ENCODE peak calls at places on chromosomes 12 and 14, in five cellular contexts. One of them, this sample, is unnamed.

GRCh38 chr12:122090759-122091535 is 12.4 kb downstream of the MLXIP start:
- DNase-seq in endothelial cell of umbilical vein: no peak
- DNase-seq in cardiac muscle cell: peak
- DNase-seq in progenitor cell of endocrine pancreas: no peak
- DNase-seq in spleen: no peak
- DNase-seq in this sample: peak

GRCh38 chr14:40074169-40074568 is 641.9 kb upstream of the FBXO33 start:
- DNase-seq in cardiac muscle cell: no peak
- DNase-seq in progenitor cell of endocrine pancreas: no peak
- DNase-seq in spleen: no peak
- DNase-seq in endothelial cell of umbilical vein: no peak
- DNase-seq in this sample: no peak

GRCh38 chr12:68207276-68207675 is 18.3 kb downstream of the IL26 start:
- DNase-seq in endothelial cell of umbilical vein: no peak
- DNase-seq in spleen: no peak
- DNase-seq in progenitor cell of endocrine pancreas: no peak
- DNase-seq in cardiac muscle cell: no peak
- DNase-seq in this sample: no peak

GRCh38 chr12:29072631-29073030 is 76.4 kb upstream of the FAR2 start:
- DNase-seq in cardiac muscle cell: no peak
- DNase-seq in endothelial cell of umbilical vein: no peak
- DNase-seq in spleen: no peak
- DNase-seq in progenitor cell of endocrine pancreas: no peak
- DNase-seq in this sample: no peak

GRCh38 chr14:75242546-75243273 is 35.9 kb upstream of the FOS start:
- DNase-seq in cardiac muscle cell: peak
- DNase-seq in endothelial cell of umbilical vein: no peak
- DNase-seq in progenitor cell of endocrine pancreas: no peak
- DNase-seq in spleen: no peak
- DNase-seq in this sample: no peak

GRCh38 chr12:65597527-65597926 is 226.8 kb upstream of the HMGA2 start:
- DNase-seq in endothelial cell of umbilical vein: no peak
- DNase-seq in cardiac muscle cell: peak
- DNase-seq in spleen: no peak
- DNase-seq in progenitor cell of endocrine pancreas: no peak
- DNase-seq in this sample: no peak

GRCh38 chr12:94616217-94616729 is 34.1 kb downstream of the TMCC3 start:
- DNase-seq in endothelial cell of umbilical vein: peak
- DNase-seq in cardiac muscle cell: peak
- DNase-seq in spleen: no peak
- DNase-seq in progenitor cell of endocrine pancreas: no peak
- DNase-seq in this sample: no peak

GRCh38 chr14:77105554-77105953 is 7.5 kb downstream of the CIPC start:
- DNase-seq in spleen: no peak
- DNase-seq in cardiac muscle cell: no peak
- DNase-seq in progenitor cell of endocrine pancreas: no peak
- DNase-seq in endothelial cell of umbilical vein: no peak
- DNase-seq in this sample: no peak

GRCh38 chr14:21098134-21098891 is at the start of gene ZNF219:
- DNase-seq in spleen: peak
- DNase-seq in progenitor cell of endocrine pancreas: peak
- DNase-seq in cardiac muscle cell: peak
- DNase-seq in endothelial cell of umbilical vein: peak
- DNase-seq in this sample: no peak

GRCh38 chr14:21100931-21101330 is at the start of gene TMEM253:
- DNase-seq in progenitor cell of endocrine pancreas: no peak
- DNase-seq in endothelial cell of umbilical vein: no peak
- DNase-seq in spleen: no peak
- DNase-seq in cardiac muscle cell: no peak
- DNase-seq in this sample: no peak

GRCh38 chr14:21098892-21099595 is 589 bp upstream of the ZNF219 start:
- DNase-seq in spleen: no peak
- DNase-seq in cardiac muscle cell: no peak
- DNase-seq in progenitor cell of endocrine pancreas: no peak
- DNase-seq in endothelial cell of umbilical vein: no peak
- DNase-seq in this sample: no peak

GRCh38 chr14:21097616-21098133 is 780 bp downstream of the ZNF219 start:
- DNase-seq in cardiac muscle cell: no peak
- DNase-seq in spleen: peak
- DNase-seq in progenitor cell of endocrine pancreas: peak
- DNase-seq in endothelial cell of umbilical vein: no peak
- DNase-seq in this sample: no peak

GRCh38 chr14:21099596-21099985 is 1.1 kb upstream of the ZNF219 start:
- DNase-seq in endothelial cell of umbilical vein: no peak
- DNase-seq in spleen: no peak
- DNase-seq in cardiac muscle cell: no peak
- DNase-seq in progenitor cell of endocrine pancreas: no peak
- DNase-seq in this sample: no peak
- TF ChIP-seq CTCF in endothelial cell of umbilical vein: no peak
- TF ChIP-seq CTCF in spleen: no peak
- TF ChIP-seq CTCF in cardiac muscle cell: no peak
- TF ChIP-seq CTCF in progenitor cell of endocrine pancreas: no peak
- TF ChIP-seq CTCF in this sample: no peak

GRCh38 chr12:7832059-7832696 is 40.5 kb downstream of the SLC2A14 start:
- DNase-seq in progenitor cell of endocrine pancreas: no peak
- DNase-seq in cardiac muscle cell: peak
- DNase-seq in endothelial cell of umbilical vein: peak
- DNase-seq in spleen: no peak
- DNase-seq in this sample: no peak
- TF ChIP-seq CTCF in progenitor cell of endocrine pancreas: peak
- TF ChIP-seq CTCF in cardiac muscle cell: peak
- TF ChIP-seq CTCF in endothelial cell of umbilical vein: peak
- TF ChIP-seq CTCF in spleen: peak
- TF ChIP-seq CTCF in this sample: peak

DNA sequence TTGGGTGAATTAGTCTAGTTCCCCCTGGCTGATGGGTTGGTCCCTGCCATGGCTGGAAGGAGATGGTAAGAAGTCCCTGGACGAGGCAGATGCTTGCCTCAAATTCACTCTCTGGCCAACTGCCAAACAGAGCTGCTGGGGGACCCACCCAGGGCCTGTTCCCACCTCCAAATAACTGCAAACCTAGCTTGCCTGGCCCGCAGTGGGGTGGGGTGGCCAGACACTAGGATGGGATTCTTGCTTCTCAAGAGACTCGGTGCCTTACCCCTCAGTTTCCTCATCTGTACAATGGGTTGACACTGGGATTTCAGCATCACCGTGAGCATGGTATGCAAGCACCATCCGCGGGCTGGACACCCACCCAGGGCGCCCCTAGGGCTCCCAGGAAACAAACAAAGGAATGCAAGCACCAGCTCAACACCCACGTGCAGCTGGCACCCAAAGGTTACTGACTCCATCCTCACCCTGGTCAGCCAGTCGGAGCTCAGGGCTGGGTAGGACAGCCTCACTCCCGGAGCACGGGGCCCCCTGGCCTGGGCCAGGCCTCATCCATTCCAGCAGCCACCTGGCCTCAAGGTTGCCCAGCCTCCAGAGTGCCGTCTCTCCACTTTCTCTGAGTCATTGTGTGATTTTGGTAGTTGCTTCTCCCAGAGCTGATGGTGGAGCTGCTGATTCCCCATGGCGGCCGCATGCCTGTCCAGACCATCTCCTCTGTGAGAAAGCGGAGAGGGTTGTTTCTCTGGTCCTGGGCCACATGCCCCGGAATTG is 205.2 kb upstream of the RTL1 start:
- DNase-seq in progenitor cell of endocrine pancreas: no peak
- DNase-seq in endothelial cell of umbilical vein: no peak
- DNase-seq in cardiac muscle cell: no peak
- DNase-seq in spleen: peak
- DNase-seq in this sample: peak
- TF ChIP-seq CTCF in progenitor cell of endocrine pancreas: no peak
- TF ChIP-seq CTCF in endothelial cell of umbilical vein: no peak
- TF ChIP-seq CTCF in cardiac muscle cell: no peak
- TF ChIP-seq CTCF in spleen: no peak
- TF ChIP-seq CTCF in this sample: no peak

GRCh38 chr14:61153436-61153835 is 127.7 kb downstream of the TMEM30B start:
- DNase-seq in spleen: no peak
- DNase-seq in endothelial cell of umbilical vein: no peak
- DNase-seq in cardiac muscle cell: no peak
- DNase-seq in progenitor cell of endocrine pancreas: no peak
- DNase-seq in this sample: no peak
- TF ChIP-seq CTCF in spleen: no peak
- TF ChIP-seq CTCF in endothelial cell of umbilical vein: no peak
- TF ChIP-seq CTCF in cardiac muscle cell: no peak
- TF ChIP-seq CTCF in progenitor cell of endocrine pancreas: no peak
- TF ChIP-seq CTCF in this sample: peak

GRCh38 chr14:98208943-98209342 is 1063.1 kb downstream of the BCL11B start:
- DNase-seq in spleen: no peak
- DNase-seq in endothelial cell of umbilical vein: no peak
- DNase-seq in cardiac muscle cell: no peak
- DNase-seq in progenitor cell of endocrine pancreas: no peak
- DNase-seq in this sample: no peak
- TF ChIP-seq CTCF in spleen: no peak
- TF ChIP-seq CTCF in endothelial cell of umbilical vein: no peak
- TF ChIP-seq CTCF in cardiac muscle cell: no peak
- TF ChIP-seq CTCF in progenitor cell of endocrine pancreas: no peak
- TF ChIP-seq CTCF in this sample: no peak